ENCODE peak calls at places on chromosomes 16 and 17, in eight cellular contexts. L is IMR-90; J is neural progenitor cell; Q is dorsolateral prefrontal cortex; Z is NCI-H187; G is effector CD4-positive, alpha-beta T cell; R is RCC 7860; V is naive B cell. P is an unnamed sample.

GRCh38 chr17:45686250-45686649 is 97.9 kb upstream of the CRHR1 start:
- DNase-seq in L (no peak), J (no peak), Q (no peak), Z (no peak), G (no peak), R (no peak), V (no peak), P (no peak)

GRCh38 chr17:38674013-38674748 is 576 bp downstream of the EPOP start:
- DNase-seq in L (no peak), J (peak), Q (peak), Z (no peak), G (no peak), R (no peak), V (peak), P (no peak)

GRCh38 chr16:61194573-61194972 is 841.7 kb downstream of the CDH8 start:
- DNase-seq in L (no peak), J (no peak), Q (no peak), Z (no peak), G (no peak), R (no peak), V (no peak), P (no peak)

GRCh38 chr16:50338371-50339231 is 30.2 kb downstream of the BRD7 start:
- DNase-seq in L (peak), J (no peak), Q (no peak), Z (no peak), G (no peak), R (no peak), V (no peak), P (peak)

GRCh38 chr16:7330709-7331108 is 1.9 kb upstream of the RBFOX1 start:
- DNase-seq in L (no peak), J (no peak), Q (no peak), Z (no peak), G (no peak), R (no peak), V (no peak), P (no peak)

GRCh38 chr17:27282054-27282501 is 11.8 kb upstream of the WSB1 start:
- DNase-seq in L (peak), J (no peak), Q (no peak), Z (no peak), G (no peak), R (no peak), V (peak), P (peak)

GRCh38 chr17:285751-286422 is 66.7 kb downstream of the RPH3AL start:
- DNase-seq in L (no peak), J (no peak), Q (peak), Z (no peak), G (no peak), R (no peak), V (no peak), P (no peak)

GRCh38 chr17:5701371-5701770 is 117.1 kb upstream of the NLRP1 start:
- DNase-seq in L (no peak), J (no peak), Q (no peak), Z (no peak), G (no peak), R (no peak), V (no peak), P (no peak)

GRCh38 chr16:10523025-10523424 is 57.4 kb downstream of the EMP2 start:
- DNase-seq in L (no peak), J (no peak), Q (no peak), Z (no peak), G (no peak), R (no peak), V (no peak), P (no peak)

GRCh38 chr17:28725166-28725659 is 820 bp downstream of the TLCD1 start:
- DNase-seq in L (peak), J (no peak), Q (no peak), Z (no peak), G (no peak), R (peak), V (no peak), P (peak)

GRCh38 chr17:4087911-4088693 is 54.7 kb downstream of the ZZEF1 start:
- DNase-seq in L (peak), J (no peak), Q (no peak), Z (no peak), G (no peak), R (peak), V (no peak), P (no peak)

GRCh38 chr16:10385725-10386516 is at the start of gene ATF7IP2:
- DNase-seq in L (peak), J (peak), Q (peak), Z (no peak), G (peak), R (no peak), V (peak), P (no peak)

GRCh38 chr17:77826132-77826873 is 132.2 kb upstream of the TNRC6C start:
- DNase-seq in L (no peak), J (no peak), Q (peak), Z (no peak), G (no peak), R (no peak), V (no peak), P (no peak)

GRCh38 chr17:21370430-21370829 is 5.7 kb upstream of the KCNJ12 start:
- DNase-seq in L (no peak), J (peak), Q (no peak), Z (no peak), G (no peak), R (no peak), V (no peak), P (no peak)

GRCh38 chr16:79358188-79358587 is 242.3 kb downstream of the MAF start:
- DNase-seq in L (no peak), J (no peak), Q (no peak), Z (no peak), G (no peak), R (no peak), V (no peak), P (no peak)

GRCh38 chr16:67883872-67884261 is 818 bp upstream of the NRN1L start:
- DNase-seq in L (peak), J (peak), Q (peak), Z (no peak), G (peak), R (no peak), V (peak), P (peak)

GRCh38 chr17:40813804-40814203 is 8.6 kb downstream of the KRT10 start:
- DNase-seq in L (peak), J (no peak), Q (no peak), Z (no peak), G (no peak), R (peak), V (no peak), P (peak)